ENCODE peak calls at places on chromosomes 16 and 17, in seven cellular contexts. X, L, U, F, O, Y and D are unnamed samples.

GRCh38 chr17:75980188-75981018 is 1.4 kb downstream of the TEN1 start:
- DNase-seq in Y (no peak), L (no peak), X (no peak), O (no peak), F (no peak), U (no peak), D (peak)

GRCh38 chr16:27689711-27690110 is 139.8 kb downstream of the KATNIP start:
- DNase-seq in L (no peak), O (no peak), U (no peak), Y (no peak), X (no peak), F (no peak), D (peak)

GRCh38 chr17:73142763-73143395 is 21.9 kb upstream of the SSTR2 start:
- DNase-seq in X (no peak), L (no peak), Y (peak), U (no peak), F (no peak), O (no peak), D (no peak)

GRCh38 chr17:79036609-79037008 is 12.6 kb downstream of the C1QTNF1 start:
- DNase-seq in Y (peak), X (no peak), F (no peak), O (no peak), U (peak), L (no peak), D (no peak)

GRCh38 chr17:27247071-27247957 is 46.6 kb upstream of the WSB1 start:
- DNase-seq in Y (peak), X (no peak), O (peak), U (peak), F (peak), L (peak), D (peak)

GRCh38 chr16:22191966-22192260 is 14.2 kb upstream of the EEF2K start:
- DNase-seq in X (no peak), U (no peak), F (no peak), L (no peak), Y (peak), O (no peak), D (no peak)

GRCh38 chr17:56594528-56595418 is 1.3 kb downstream of the NOG start:
- DNase-seq in L (no peak), O (no peak), X (peak), U (no peak), F (no peak), Y (peak), D (peak)

GRCh38 chr17:40909351-40909750 is 24.3 kb upstream of the KRT20 start:
- DNase-seq in O (peak), Y (peak), X (peak), L (peak), F (peak), U (peak), D (peak)

GRCh38 chr17:47266782-47267181 is 13.2 kb downstream of the ITGB3 start:
- DNase-seq in Y (no peak), X (no peak), F (no peak), O (no peak), U (no peak), L (no peak), D (no peak)

GRCh38 chr16:89923640-89924297 is 627 bp downstream of the TUBB3 start:
- DNase-seq in O (no peak), U (no peak), Y (no peak), F (no peak), L (no peak), X (peak), D (no peak)

GRCh38 chr16:89921699-89922476 is 1.3 kb upstream of the TUBB3 start:
- DNase-seq in X (peak), L (peak), O (no peak), F (peak), U (peak), Y (peak), D (peak)

GRCh38 chr16:89924298-89924924 is 1.3 kb downstream of the TUBB3 start:
- DNase-seq in U (no peak), F (no peak), O (no peak), L (no peak), Y (peak), X (peak), D (no peak)

GRCh38 chr16:89922477-89922883 is 662 bp upstream of the TUBB3 start:
- DNase-seq in L (peak), F (peak), O (peak), Y (peak), X (peak), U (peak), D (peak)

DNA sequence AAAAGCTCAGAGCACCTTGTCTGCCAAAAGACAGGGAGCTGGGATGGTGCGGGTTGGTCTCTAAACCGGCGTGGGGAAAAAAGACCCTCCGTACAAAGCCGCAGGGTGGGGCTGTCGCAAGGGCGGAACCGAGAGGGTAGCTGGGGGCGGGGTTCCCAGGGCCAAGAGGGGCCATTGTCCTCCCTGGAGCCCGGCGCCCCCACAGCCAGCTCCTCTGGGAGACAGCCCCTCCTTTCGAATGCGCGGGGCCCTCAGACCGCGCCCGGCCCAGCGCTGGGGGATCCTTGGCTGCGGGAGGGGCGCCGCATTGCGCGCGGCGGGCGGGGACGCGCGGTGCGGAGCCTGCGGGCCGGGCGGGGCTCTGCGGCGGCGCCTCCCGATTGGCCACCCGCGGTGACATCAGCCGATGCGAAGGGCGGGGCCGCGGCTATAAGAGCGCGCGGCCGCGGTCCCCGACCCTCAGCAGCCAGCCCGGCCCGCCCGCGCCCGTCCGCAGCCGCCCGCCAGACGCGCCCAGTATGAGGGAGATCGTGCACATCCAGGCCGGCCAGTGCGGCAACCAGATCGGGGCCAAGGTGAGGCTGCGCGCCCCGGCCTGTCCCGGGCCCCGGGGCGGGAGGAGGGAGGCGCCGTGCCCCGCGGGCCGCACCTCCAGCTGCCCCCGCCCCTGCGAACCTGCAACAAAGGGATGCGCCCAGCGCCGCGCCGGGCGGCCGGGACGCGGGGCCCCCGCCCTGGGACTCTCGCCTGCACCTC is at the start of gene TUBB3:
- DNase-seq in L (no peak), Y (peak), F (peak), U (peak), X (peak), O (no peak), D (peak)
- TF ChIP-seq CTCF in L (no peak), Y (no peak), F (no peak), U (no peak), X (peak), O (no peak), D (no peak)

GRCh38 chr16:16001856-16002255 is 52.4 kb downstream of the ABCC1 start:
- DNase-seq in Y (no peak), F (no peak), U (no peak), L (no peak), O (no peak), X (no peak), D (no peak)

GRCh38 chr16:16006650-16007049 is 57.2 kb downstream of the ABCC1 start:
- DNase-seq in X (no peak), Y (no peak), U (no peak), L (no peak), F (no peak), O (no peak), D (no peak)

GRCh38 chr16:16005725-16006124 is 56.3 kb downstream of the ABCC1 start:
- DNase-seq in F (no peak), X (no peak), Y (no peak), L (no peak), U (no peak), O (no peak), D (no peak)

GRCh38 chr16:16003719-16004313 is 54.4 kb downstream of the ABCC1 start:
- DNase-seq in Y (no peak), X (no peak), F (no peak), U (no peak), O (no peak), L (no peak), D (no peak)

DNA sequence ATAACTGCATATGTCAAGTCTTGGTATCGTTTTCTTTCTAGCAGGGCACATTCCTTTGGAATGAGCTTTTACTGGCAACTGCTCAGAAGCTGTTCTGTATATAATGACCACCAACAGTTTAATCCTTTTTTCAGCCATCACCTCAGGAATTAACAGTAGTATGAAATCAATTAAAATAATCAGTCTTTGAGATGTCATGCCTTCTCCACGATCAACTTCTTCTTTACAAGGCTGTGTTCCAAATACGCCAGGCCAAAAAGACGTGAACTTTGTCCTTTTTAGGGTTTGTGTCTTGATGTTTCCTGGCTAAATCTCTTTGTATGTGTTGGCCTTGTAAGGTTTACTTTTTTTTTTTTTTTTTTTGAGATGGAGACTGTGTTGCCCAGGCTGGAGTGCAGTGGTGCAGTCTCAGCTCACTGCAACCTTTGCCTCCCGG is 54.9 kb downstream of the ABCC1 start:
- DNase-seq in Y (no peak), L (no peak), F (no peak), O (no peak), U (no peak), X (no peak), D (no peak)
- TF ChIP-seq CTCF in Y (no peak), L (no peak), F (no peak), O (no peak), U (no peak), X (no peak), D (no peak)

DNA sequence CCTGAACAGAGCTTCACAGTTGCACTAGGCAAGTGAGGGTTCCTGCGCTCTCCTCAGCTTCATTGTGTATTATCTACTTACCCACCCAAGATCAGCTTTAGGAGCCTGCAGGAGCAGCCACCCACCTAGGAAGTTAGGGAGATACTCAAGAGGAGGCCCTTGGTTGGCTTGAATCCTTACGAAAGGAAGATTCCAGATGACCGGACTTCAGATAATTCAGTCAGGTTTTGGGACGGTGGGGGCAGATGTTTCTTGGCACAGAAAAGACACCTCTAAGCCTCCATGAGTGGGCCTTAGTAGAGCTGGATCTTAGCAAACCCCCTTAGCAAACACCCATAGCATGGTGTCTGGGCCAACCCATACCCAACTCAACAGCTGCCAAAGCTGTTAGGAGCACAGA is 2.4 kb upstream of the CBFB start:
- DNase-seq in F (no peak), X (no peak), O (no peak), L (no peak), Y (no peak), U (no peak), D (peak)
- TF ChIP-seq CTCF in F (no peak), X (no peak), O (no peak), L (no peak), Y (no peak), U (no peak), D (no peak)

GRCh38 chr16:6265956-6266355 is 1066.7 kb upstream of the RBFOX1 start:
- DNase-seq in O (no peak), Y (no peak), X (no peak), U (no peak), F (no peak), L (no peak), D (no peak)
- TF ChIP-seq CTCF in O (no peak), Y (no peak), X (no peak), U (no peak), F (no peak), L (no peak), D (no peak)